ENCODE peak calls at places on chromosomes 12 and 14, in six cellular contexts. One of them, this sample, is unnamed.

GRCh38 chr12:4383304-4383865 is 3.9 kb upstream of the FGF23 start:
- DNase-seq in A549: peak
- DNase-seq in upper lobe of right lung: no peak
- DNase-seq in IMR-90: no peak
- DNase-seq in esophagus squamous epithelium: no peak
- DNase-seq in H9: peak
- DNase-seq in this sample: no peak

GRCh38 chr12:12197128-12197527 is 69.7 kb downstream of the LRP6 start:
- DNase-seq in A549: no peak
- DNase-seq in upper lobe of right lung: no peak
- DNase-seq in IMR-90: no peak
- DNase-seq in esophagus squamous epithelium: no peak
- DNase-seq in H9: no peak
- DNase-seq in this sample: no peak

GRCh38 chr14:104867371-104868059 is 2.4 kb downstream of the CEP170B start:
- DNase-seq in A549: no peak
- DNase-seq in upper lobe of right lung: no peak
- DNase-seq in IMR-90: no peak
- DNase-seq in esophagus squamous epithelium: no peak
- DNase-seq in H9: no peak
- DNase-seq in this sample: no peak

GRCh38 chr12:24902521-24903304 is 46.2 kb downstream of the BCAT1 start:
- DNase-seq in A549: no peak
- DNase-seq in upper lobe of right lung: peak
- DNase-seq in IMR-90: no peak
- DNase-seq in esophagus squamous epithelium: no peak
- DNase-seq in H9: peak
- DNase-seq in this sample: no peak

GRCh38 chr12:62912644-62913043 is 22.3 kb downstream of the PPM1H start:
- DNase-seq in A549: no peak
- DNase-seq in upper lobe of right lung: no peak
- DNase-seq in IMR-90: no peak
- DNase-seq in esophagus squamous epithelium: no peak
- DNase-seq in H9: no peak
- DNase-seq in this sample: no peak

GRCh38 chr12:110813756-110814155 is 33.0 kb upstream of the CCDC63 start:
- DNase-seq in A549: no peak
- DNase-seq in upper lobe of right lung: no peak
- DNase-seq in IMR-90: no peak
- DNase-seq in esophagus squamous epithelium: no peak
- DNase-seq in H9: no peak
- DNase-seq in this sample: no peak

GRCh38 chr12:50252977-50253376 is 30.3 kb downstream of the LIMA1 start:
- DNase-seq in A549: no peak
- DNase-seq in upper lobe of right lung: no peak
- DNase-seq in IMR-90: no peak
- DNase-seq in esophagus squamous epithelium: no peak
- DNase-seq in H9: no peak
- DNase-seq in this sample: no peak

GRCh38 chr14:91511014-91511466 is 930 bp upstream of the PPP4R3A start:
- DNase-seq in A549: peak
- DNase-seq in upper lobe of right lung: no peak
- DNase-seq in IMR-90: peak
- DNase-seq in esophagus squamous epithelium: no peak
- DNase-seq in H9: no peak
- DNase-seq in this sample: peak

GRCh38 chr14:98931911-98932310 is 340.1 kb downstream of the BCL11B start:
- DNase-seq in A549: no peak
- DNase-seq in upper lobe of right lung: no peak
- DNase-seq in IMR-90: no peak
- DNase-seq in esophagus squamous epithelium: no peak
- DNase-seq in H9: no peak
- DNase-seq in this sample: no peak

GRCh38 chr14:29724991-29725390 is 202.7 kb downstream of the PRKD1 start:
- DNase-seq in A549: peak
- DNase-seq in upper lobe of right lung: no peak
- DNase-seq in IMR-90: peak
- DNase-seq in esophagus squamous epithelium: no peak
- DNase-seq in H9: peak
- DNase-seq in this sample: no peak

GRCh38 chr12:73383584-73384229 is 1111.5 kb downstream of the TRHDE start:
- DNase-seq in A549: no peak
- DNase-seq in upper lobe of right lung: no peak
- DNase-seq in IMR-90: no peak
- DNase-seq in esophagus squamous epithelium: no peak
- DNase-seq in H9: no peak
- DNase-seq in this sample: no peak

GRCh38 chr12:110699591-110700445 is 10.9 kb upstream of the HVCN1 start:
- DNase-seq in A549: peak
- DNase-seq in upper lobe of right lung: no peak
- DNase-seq in IMR-90: no peak
- DNase-seq in esophagus squamous epithelium: no peak
- DNase-seq in H9: peak
- DNase-seq in this sample: no peak

GRCh38 chr12:8773456-8773855 is 49.0 kb upstream of the A2ML1 start:
- DNase-seq in A549: no peak
- DNase-seq in upper lobe of right lung: no peak
- DNase-seq in IMR-90: no peak
- DNase-seq in esophagus squamous epithelium: no peak
- DNase-seq in H9: no peak
- DNase-seq in this sample: no peak

GRCh38 chr12:59600174-59600573 is 4.3 kb downstream of the SLC16A7 start:
- DNase-seq in A549: no peak
- DNase-seq in upper lobe of right lung: no peak
- DNase-seq in IMR-90: peak
- DNase-seq in esophagus squamous epithelium: no peak
- DNase-seq in H9: no peak
- DNase-seq in this sample: no peak

GRCh38 chr12:77047341-77048202 is 17.8 kb downstream of the E2F7 start:
- DNase-seq in A549: no peak
- DNase-seq in upper lobe of right lung: no peak
- DNase-seq in IMR-90: no peak
- DNase-seq in esophagus squamous epithelium: no peak
- DNase-seq in H9: no peak
- DNase-seq in this sample: no peak

GRCh38 chr12:11482955-11483354 is 87.6 kb upstream of the PRB2 start:
- DNase-seq in A549: no peak
- DNase-seq in upper lobe of right lung: no peak
- DNase-seq in IMR-90: peak
- DNase-seq in esophagus squamous epithelium: no peak
- DNase-seq in H9: no peak
- DNase-seq in this sample: no peak

GRCh38 chr14:38743941-38744611 is 359.0 kb downstream of the SEC23A start:
- DNase-seq in A549: no peak
- DNase-seq in upper lobe of right lung: no peak
- DNase-seq in IMR-90: no peak
- DNase-seq in esophagus squamous epithelium: no peak
- DNase-seq in H9: no peak
- DNase-seq in this sample: no peak

GRCh38 chr12:116600959-116601358 is 41.8 kb downstream of the MAP1LC3B2 start:
- DNase-seq in A549: no peak
- DNase-seq in upper lobe of right lung: no peak
- DNase-seq in IMR-90: no peak
- DNase-seq in esophagus squamous epithelium: no peak
- DNase-seq in H9: no peak
- DNase-seq in this sample: no peak

GRCh38 chr12:116609715-116610114 is 50.5 kb downstream of the MAP1LC3B2 start:
- DNase-seq in A549: peak
- DNase-seq in upper lobe of right lung: no peak
- DNase-seq in IMR-90: no peak
- DNase-seq in esophagus squamous epithelium: no peak
- DNase-seq in H9: peak
- DNase-seq in this sample: no peak

GRCh38 chr14:85172290-85172689 is 357.7 kb upstream of the FLRT2 start:
- DNase-seq in A549: no peak
- DNase-seq in upper lobe of right lung: no peak
- DNase-seq in IMR-90: no peak
- DNase-seq in esophagus squamous epithelium: no peak
- DNase-seq in H9: no peak
- DNase-seq in this sample: no peak

GRCh38 chr14:24940213-24940783 is 109.6 kb downstream of the STXBP6 start:
- DNase-seq in A549: no peak
- DNase-seq in upper lobe of right lung: no peak
- DNase-seq in IMR-90: no peak
- DNase-seq in esophagus squamous epithelium: no peak
- DNase-seq in H9: no peak
- DNase-seq in this sample: no peak

GRCh38 chr12:123743002-123743401 is 19.1 kb upstream of the DNAH10 start:
- DNase-seq in A549: no peak
- DNase-seq in upper lobe of right lung: no peak
- DNase-seq in IMR-90: no peak
- DNase-seq in esophagus squamous epithelium: no peak
- DNase-seq in H9: no peak
- DNase-seq in this sample: no peak

GRCh38 chr14:84750763-84751554 is 779.0 kb upstream of the FLRT2 start:
- DNase-seq in A549: no peak
- DNase-seq in upper lobe of right lung: no peak
- DNase-seq in IMR-90: peak
- DNase-seq in esophagus squamous epithelium: no peak
- DNase-seq in H9: no peak
- DNase-seq in this sample: no peak

GRCh38 chr12:164207-164606 is 49.8 kb downstream of the SLC6A12 start:
- DNase-seq in A549: no peak
- DNase-seq in upper lobe of right lung: no peak
- DNase-seq in IMR-90: no peak
- DNase-seq in esophagus squamous epithelium: no peak
- DNase-seq in H9: no peak
- DNase-seq in this sample: no peak

GRCh38 chr12:53533476-53533875 is 26.2 kb upstream of the NPFF start:
- DNase-seq in A549: no peak
- DNase-seq in upper lobe of right lung: no peak
- DNase-seq in IMR-90: no peak
- DNase-seq in esophagus squamous epithelium: no peak
- DNase-seq in H9: no peak
- DNase-seq in this sample: no peak

DNA sequence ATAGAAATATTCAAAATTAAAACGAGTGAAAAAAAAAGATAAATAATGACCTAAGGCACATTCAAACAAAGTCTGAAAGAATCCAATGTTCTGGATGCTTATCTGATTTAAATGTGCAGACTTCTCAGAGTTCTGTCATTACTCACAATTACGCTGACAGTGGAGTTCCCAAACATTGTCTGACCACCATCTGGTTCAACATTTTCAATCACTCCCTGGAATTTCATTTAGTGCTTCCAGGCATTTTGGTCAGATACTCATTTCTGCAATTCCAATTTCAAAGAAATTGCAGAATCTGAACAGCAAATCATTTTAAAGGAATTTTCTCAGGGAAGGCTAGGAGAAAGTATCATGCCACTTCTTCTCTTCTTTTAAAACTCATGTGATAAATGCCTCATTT is 398.2 kb upstream of the PDE3A start:
- DNase-seq in A549: no peak
- DNase-seq in upper lobe of right lung: no peak
- DNase-seq in IMR-90: peak
- DNase-seq in esophagus squamous epithelium: no peak
- DNase-seq in H9: no peak
- DNase-seq in this sample: no peak
- H3K27ac ChIP-seq in A549: peak
- H3K27ac ChIP-seq in upper lobe of right lung: no peak
- H3K27ac ChIP-seq in IMR-90: no peak
- H3K27ac ChIP-seq in esophagus squamous epithelium: no peak
- H3K27ac ChIP-seq in H9: no peak
- H3K27ac ChIP-seq in this sample: no peak

GRCh38 chr12:113370923-113371682 is 12.7 kb downstream of the PLBD2 start:
- DNase-seq in A549: no peak
- DNase-seq in upper lobe of right lung: no peak
- DNase-seq in IMR-90: no peak
- DNase-seq in esophagus squamous epithelium: no peak
- DNase-seq in H9: no peak
- DNase-seq in this sample: no peak

GRCh38 chr12:113365639-113366395 is 7.4 kb downstream of the PLBD2 start:
- DNase-seq in A549: no peak
- DNase-seq in upper lobe of right lung: no peak
- DNase-seq in IMR-90: no peak
- DNase-seq in esophagus squamous epithelium: no peak
- DNase-seq in H9: no peak
- DNase-seq in this sample: no peak

GRCh38 chr12:113369391-113369790 is 11.0 kb downstream of the PLBD2 start:
- DNase-seq in A549: no peak
- DNase-seq in upper lobe of right lung: no peak
- DNase-seq in IMR-90: no peak
- DNase-seq in esophagus squamous epithelium: no peak
- DNase-seq in H9: no peak
- DNase-seq in this sample: no peak

GRCh38 chr12:113366827-113367226 is 8.4 kb downstream of the PLBD2 start:
- DNase-seq in A549: no peak
- DNase-seq in upper lobe of right lung: no peak
- DNase-seq in IMR-90: no peak
- DNase-seq in esophagus squamous epithelium: no peak
- DNase-seq in H9: no peak
- DNase-seq in this sample: no peak

GRCh38 chr12:113368331-113368730 is 9.9 kb downstream of the PLBD2 start:
- DNase-seq in A549: no peak
- DNase-seq in upper lobe of right lung: no peak
- DNase-seq in IMR-90: no peak
- DNase-seq in esophagus squamous epithelium: no peak
- DNase-seq in H9: no peak
- DNase-seq in this sample: no peak
- H3K27ac ChIP-seq in A549: no peak
- H3K27ac ChIP-seq in upper lobe of right lung: no peak
- H3K27ac ChIP-seq in IMR-90: no peak
- H3K27ac ChIP-seq in esophagus squamous epithelium: no peak
- H3K27ac ChIP-seq in H9: no peak
- H3K27ac ChIP-seq in this sample: no peak

DNA sequence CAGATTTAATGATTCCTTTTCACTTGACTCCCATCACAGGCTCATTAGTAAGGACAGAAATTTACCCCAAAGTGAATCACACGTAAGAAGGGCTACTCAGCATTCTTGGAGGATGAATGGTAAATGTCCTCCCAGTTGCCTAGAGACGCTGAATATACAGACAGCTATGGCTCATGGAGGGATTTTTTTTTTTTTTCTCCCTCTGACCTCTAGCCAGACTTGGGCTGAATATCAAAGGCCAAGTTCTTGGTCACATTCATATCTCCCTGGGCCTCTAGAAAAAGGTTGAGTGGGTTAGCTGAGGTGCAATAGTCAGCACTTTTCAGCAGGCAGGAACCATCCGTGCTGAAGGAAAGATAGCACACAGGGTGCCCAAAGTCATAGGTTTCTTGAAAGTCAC is 77.5 kb downstream of the PHLDA1 start:
- DNase-seq in A549: peak
- DNase-seq in upper lobe of right lung: no peak
- DNase-seq in IMR-90: peak
- DNase-seq in esophagus squamous epithelium: no peak
- DNase-seq in H9: no peak
- DNase-seq in this sample: peak
- H3K27ac ChIP-seq in A549: peak
- H3K27ac ChIP-seq in upper lobe of right lung: no peak
- H3K27ac ChIP-seq in IMR-90: peak
- H3K27ac ChIP-seq in esophagus squamous epithelium: peak
- H3K27ac ChIP-seq in H9: no peak
- H3K27ac ChIP-seq in this sample: no peak

DNA sequence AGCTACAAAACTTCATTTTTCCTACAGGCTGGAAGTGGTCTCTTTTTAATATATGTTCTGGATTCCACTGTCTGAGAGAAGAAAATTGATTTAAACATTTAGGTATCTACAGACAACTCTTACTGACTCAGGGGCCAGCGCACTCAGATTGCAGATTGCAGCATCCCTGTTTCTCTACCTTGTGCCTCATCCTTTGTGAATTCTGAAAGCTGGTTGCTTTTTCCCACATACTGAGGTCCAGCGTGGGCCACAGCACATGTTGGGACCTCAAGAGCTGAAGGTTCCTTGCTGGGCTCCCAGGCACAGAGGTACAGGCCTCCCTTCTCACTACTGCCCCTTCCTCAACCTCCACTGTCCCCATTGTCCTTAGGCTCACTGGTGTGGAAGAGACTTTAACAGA is 101.7 kb upstream of the CCDC175 start:
- DNase-seq in A549: no peak
- DNase-seq in upper lobe of right lung: no peak
- DNase-seq in IMR-90: no peak
- DNase-seq in esophagus squamous epithelium: no peak
- DNase-seq in H9: no peak
- DNase-seq in this sample: no peak
- H3K27ac ChIP-seq in A549: no peak
- H3K27ac ChIP-seq in upper lobe of right lung: no peak
- H3K27ac ChIP-seq in IMR-90: no peak
- H3K27ac ChIP-seq in esophagus squamous epithelium: peak
- H3K27ac ChIP-seq in H9: no peak
- H3K27ac ChIP-seq in this sample: no peak

This sample was measured in RWPE1.